ENCODE peak calls at places on chromosomes 11 and 22, in four cellular contexts. L is HFF-Myc, X is ELR, U is neural progenitor cell. K is an unnamed sample.

GRCh38 chr11:118979434-118979833 is 7.9 kb downstream of the FOXR1 start:
- DNase-seq in L (no peak), X (no peak), U (peak), K (no peak)

GRCh38 chr11:67648140-67648795 is 2.3 kb downstream of the ACY3 start:
- DNase-seq in L (no peak), X (peak), U (peak), K (no peak)

GRCh38 chr11:97684486-97685439 is 1295.0 kb downstream of the JRKL start:
- DNase-seq in L (no peak), X (peak), U (no peak), K (no peak)

GRCh38 chr22:20904008-20904979 is 12.9 kb upstream of the CRKL start:
- DNase-seq in L (peak), X (peak), U (no peak), K (peak)

GRCh38 chr11:134340354-134340964 is 8.7 kb downstream of the GLB1L2 start:
- DNase-seq in L (no peak), X (no peak), U (no peak), K (no peak)

GRCh38 chr11:65279713-65280459 is 18.1 kb downstream of the POLA2 start:
- DNase-seq in L (no peak), X (peak), U (no peak), K (peak)

GRCh38 chr11:26930518-26931247 is 63.2 kb upstream of the FIBIN start:
- DNase-seq in L (peak), X (no peak), U (no peak), K (no peak)

GRCh38 chr11:67639438-67639859 is at the start of gene TBX10:
- DNase-seq in L (no peak), X (no peak), U (no peak), K (no peak)

GRCh38 chr11:63882555-63883242 is 34.3 kb downstream of the RCOR2 start:
- DNase-seq in L (no peak), X (no peak), U (peak), K (no peak)

GRCh38 chr11:13874596-13874995 is 87.9 kb upstream of the SPON1 start:
- DNase-seq in L (no peak), X (no peak), U (no peak), K (no peak)

GRCh38 chr11:64583296-64584262 is 7.4 kb upstream of the SLC22A12 start:
- DNase-seq in L (no peak), X (no peak), U (no peak), K (no peak)

GRCh38 chr22:47606426-47606825 is 844.0 kb downstream of the TBC1D22A start:
- DNase-seq in L (no peak), X (no peak), U (no peak), K (no peak)

GRCh38 chr22:50236731-50237409 is 8.0 kb downstream of the TUBGCP6 start:
- DNase-seq in L (no peak), X (peak), U (peak), K (no peak)

GRCh38 chr22:45877651-45878050 is 99.3 kb downstream of the WNT7B start:
- DNase-seq in L (no peak), X (no peak), U (no peak), K (no peak)

GRCh38 chr11:60065801-60066200 is 9.3 kb downstream of the MS4A3 start:
- DNase-seq in L (no peak), X (no peak), U (no peak), K (no peak)

GRCh38 chr11:106950067-106950491 is 68.2 kb downstream of the GUCY1A2 start:
- DNase-seq in L (no peak), X (no peak), U (peak), K (no peak)

GRCh38 chr11:118901494-118902335 is 18.0 kb downstream of the CXCR5 start:
- DNase-seq in L (no peak), X (no peak), U (no peak), K (no peak)

GRCh38 chr11:27460158-27460565 is 12.4 kb downstream of the LGR4 start:
- DNase-seq in L (no peak), X (no peak), U (no peak), K (no peak)

GRCh38 chr11:71530602-71531001 is 3.5 kb downstream of the KRTAP5-7 start:
- DNase-seq in L (no peak), X (no peak), U (no peak), K (no peak)